ENCODE peak calls at places on chromosomes 7 and 10, in seven cellular contexts. One of them, this sample, is unnamed.

GRCh38 chr7:142807855-142808460 is 37.2 kb downstream of the PRSS2 start:
- DNase-seq in mucosa of gallbladder: no peak
- DNase-seq in M059J: peak
- DNase-seq in ovary: no peak
- DNase-seq in T1000: no peak
- DNase-seq in tibial nerve: no peak
- DNase-seq in neuronal stem cell: no peak
- DNase-seq in this sample: no peak

GRCh38 chr7:76047305-76047810 is 442 bp downstream of the STYXL1 start:
- DNase-seq in mucosa of gallbladder: peak
- DNase-seq in M059J: no peak
- DNase-seq in ovary: no peak
- DNase-seq in T1000: no peak
- DNase-seq in tibial nerve: no peak
- DNase-seq in neuronal stem cell: no peak
- DNase-seq in this sample: no peak

GRCh38 chr7:138662066-138663061 is 38.8 kb downstream of the SVOPL start:
- DNase-seq in mucosa of gallbladder: no peak
- DNase-seq in M059J: no peak
- DNase-seq in ovary: no peak
- DNase-seq in T1000: no peak
- DNase-seq in tibial nerve: no peak
- DNase-seq in neuronal stem cell: no peak
- DNase-seq in this sample: no peak

GRCh38 chr7:38453187-38453586 is 178.0 kb downstream of the AMPH start:
- DNase-seq in mucosa of gallbladder: no peak
- DNase-seq in M059J: no peak
- DNase-seq in ovary: no peak
- DNase-seq in T1000: no peak
- DNase-seq in tibial nerve: no peak
- DNase-seq in neuronal stem cell: no peak
- DNase-seq in this sample: peak

GRCh38 chr7:121545418-121545817 is 149.3 kb upstream of the FAM3C start:
- DNase-seq in mucosa of gallbladder: no peak
- DNase-seq in M059J: peak
- DNase-seq in ovary: no peak
- DNase-seq in T1000: no peak
- DNase-seq in tibial nerve: no peak
- DNase-seq in neuronal stem cell: no peak
- DNase-seq in this sample: no peak

GRCh38 chr7:105496501-105496900 is 25.6 kb downstream of the PUS7 start:
- DNase-seq in mucosa of gallbladder: no peak
- DNase-seq in M059J: peak
- DNase-seq in ovary: no peak
- DNase-seq in T1000: no peak
- DNase-seq in tibial nerve: no peak
- DNase-seq in neuronal stem cell: no peak
- DNase-seq in this sample: no peak

GRCh38 chr10:12419279-12419847 is 70.0 kb downstream of the CAMK1D start:
- DNase-seq in mucosa of gallbladder: no peak
- DNase-seq in M059J: peak
- DNase-seq in ovary: no peak
- DNase-seq in T1000: no peak
- DNase-seq in tibial nerve: no peak
- DNase-seq in neuronal stem cell: no peak
- DNase-seq in this sample: no peak

GRCh38 chr10:84310470-84310869 is 17.9 kb upstream of the CCSER2 start:
- DNase-seq in mucosa of gallbladder: no peak
- DNase-seq in M059J: peak
- DNase-seq in ovary: no peak
- DNase-seq in T1000: no peak
- DNase-seq in tibial nerve: no peak
- DNase-seq in neuronal stem cell: no peak
- DNase-seq in this sample: no peak

GRCh38 chr7:79317728-79318127 is 135.7 kb downstream of the MAGI2 start:
- DNase-seq in mucosa of gallbladder: peak
- DNase-seq in M059J: peak
- DNase-seq in ovary: no peak
- DNase-seq in T1000: peak
- DNase-seq in tibial nerve: no peak
- DNase-seq in neuronal stem cell: no peak
- DNase-seq in this sample: peak

GRCh38 chr10:110323503-110323902 is 18.8 kb upstream of the SMNDC1 start:
- DNase-seq in mucosa of gallbladder: no peak
- DNase-seq in M059J: peak
- DNase-seq in ovary: no peak
- DNase-seq in T1000: peak
- DNase-seq in tibial nerve: no peak
- DNase-seq in neuronal stem cell: no peak
- DNase-seq in this sample: no peak

GRCh38 chr7:44286182-44286617 is 39.2 kb downstream of the CAMK2B start:
- DNase-seq in mucosa of gallbladder: no peak
- DNase-seq in M059J: peak
- DNase-seq in ovary: peak
- DNase-seq in T1000: no peak
- DNase-seq in tibial nerve: peak
- DNase-seq in neuronal stem cell: no peak
- DNase-seq in this sample: no peak

GRCh38 chr7:148912758-148913541 is 28.9 kb upstream of the EZH2 start:
- DNase-seq in mucosa of gallbladder: no peak
- DNase-seq in M059J: no peak
- DNase-seq in ovary: no peak
- DNase-seq in T1000: no peak
- DNase-seq in tibial nerve: no peak
- DNase-seq in neuronal stem cell: no peak
- DNase-seq in this sample: no peak

GRCh38 chr7:44749992-44750391 is 1.3 kb downstream of the ZMIZ2 start:
- DNase-seq in mucosa of gallbladder: no peak
- DNase-seq in M059J: no peak
- DNase-seq in ovary: no peak
- DNase-seq in T1000: no peak
- DNase-seq in tibial nerve: no peak
- DNase-seq in neuronal stem cell: no peak
- DNase-seq in this sample: no peak